ENCODE peak calls at places on chromosomes 6 and 20, in six cellular contexts. One of them, this sample, is unnamed.

GRCh38 chr6:68235192-68235812 is 399.8 kb upstream of the ADGRB3 start:
- DNase-seq in effector memory CD8-positive, alpha-beta T cell: no peak
- DNase-seq in NCI-H1436 treated with DMSO at 0.1 percent for 48 hours: no peak
- DNase-seq in nephron progenitor cell: no peak
- DNase-seq in stimulated activated CD8-positive, alpha-beta memory T cell treated with anti-CD3 and anti-CD28 coated beads, Interleukin-15, amount 100 ng/mL, for 24 hours: no peak
- DNase-seq in KG1: no peak
- DNase-seq in this sample: no peak

GRCh38 chr20:33539129-33539528 is 49.2 kb downstream of the CBFA2T2 start:
- DNase-seq in effector memory CD8-positive, alpha-beta T cell: no peak
- DNase-seq in NCI-H1436 treated with DMSO at 0.1 percent for 48 hours: no peak
- DNase-seq in nephron progenitor cell: no peak
- DNase-seq in stimulated activated CD8-positive, alpha-beta memory T cell treated with anti-CD3 and anti-CD28 coated beads, Interleukin-15, amount 100 ng/mL, for 24 hours: no peak
- DNase-seq in KG1: no peak
- DNase-seq in this sample: no peak

GRCh38 chr20:53751394-53752368 is 158.0 kb upstream of the ZNF217 start:
- DNase-seq in effector memory CD8-positive, alpha-beta T cell: peak
- DNase-seq in NCI-H1436 treated with DMSO at 0.1 percent for 48 hours: no peak
- DNase-seq in nephron progenitor cell: no peak
- DNase-seq in stimulated activated CD8-positive, alpha-beta memory T cell treated with anti-CD3 and anti-CD28 coated beads, Interleukin-15, amount 100 ng/mL, for 24 hours: no peak
- DNase-seq in KG1: peak
- DNase-seq in this sample: no peak

GRCh38 chr6:125004198-125004597 is 42.0 kb downstream of the RNF217 start:
- DNase-seq in effector memory CD8-positive, alpha-beta T cell: no peak
- DNase-seq in NCI-H1436 treated with DMSO at 0.1 percent for 48 hours: no peak
- DNase-seq in nephron progenitor cell: no peak
- DNase-seq in stimulated activated CD8-positive, alpha-beta memory T cell treated with anti-CD3 and anti-CD28 coated beads, Interleukin-15, amount 100 ng/mL, for 24 hours: no peak
- DNase-seq in KG1: no peak
- DNase-seq in this sample: no peak

GRCh38 chr20:14470231-14470894 is 133.0 kb upstream of the FLRT3 start:
- DNase-seq in effector memory CD8-positive, alpha-beta T cell: no peak
- DNase-seq in NCI-H1436 treated with DMSO at 0.1 percent for 48 hours: no peak
- DNase-seq in nephron progenitor cell: no peak
- DNase-seq in stimulated activated CD8-positive, alpha-beta memory T cell treated with anti-CD3 and anti-CD28 coated beads, Interleukin-15, amount 100 ng/mL, for 24 hours: no peak
- DNase-seq in KG1: no peak
- DNase-seq in this sample: no peak

GRCh38 chr6:17381429-17382147 is 11.8 kb upstream of the CAP2 start:
- DNase-seq in effector memory CD8-positive, alpha-beta T cell: no peak
- DNase-seq in NCI-H1436 treated with DMSO at 0.1 percent for 48 hours: no peak
- DNase-seq in nephron progenitor cell: no peak
- DNase-seq in stimulated activated CD8-positive, alpha-beta memory T cell treated with anti-CD3 and anti-CD28 coated beads, Interleukin-15, amount 100 ng/mL, for 24 hours: no peak
- DNase-seq in KG1: no peak
- DNase-seq in this sample: no peak

GRCh38 chr6:13453771-13454251 is 33.6 kb downstream of the GFOD1 start:
- DNase-seq in effector memory CD8-positive, alpha-beta T cell: no peak
- DNase-seq in NCI-H1436 treated with DMSO at 0.1 percent for 48 hours: peak
- DNase-seq in nephron progenitor cell: no peak
- DNase-seq in stimulated activated CD8-positive, alpha-beta memory T cell treated with anti-CD3 and anti-CD28 coated beads, Interleukin-15, amount 100 ng/mL, for 24 hours: no peak
- DNase-seq in KG1: no peak
- DNase-seq in this sample: peak

GRCh38 chr6:139508023-139508422 is 133.6 kb upstream of the CITED2 start:
- DNase-seq in effector memory CD8-positive, alpha-beta T cell: no peak
- DNase-seq in NCI-H1436 treated with DMSO at 0.1 percent for 48 hours: no peak
- DNase-seq in nephron progenitor cell: no peak
- DNase-seq in stimulated activated CD8-positive, alpha-beta memory T cell treated with anti-CD3 and anti-CD28 coated beads, Interleukin-15, amount 100 ng/mL, for 24 hours: no peak
- DNase-seq in KG1: no peak
- DNase-seq in this sample: no peak

GRCh38 chr6:16163535-16164300 is 34.8 kb downstream of the MYLIP start:
- DNase-seq in effector memory CD8-positive, alpha-beta T cell: no peak
- DNase-seq in NCI-H1436 treated with DMSO at 0.1 percent for 48 hours: no peak
- DNase-seq in nephron progenitor cell: no peak
- DNase-seq in stimulated activated CD8-positive, alpha-beta memory T cell treated with anti-CD3 and anti-CD28 coated beads, Interleukin-15, amount 100 ng/mL, for 24 hours: no peak
- DNase-seq in KG1: no peak
- DNase-seq in this sample: no peak

GRCh38 chr6:25279748-25280616 is 808 bp downstream of the CARMIL1 start:
- DNase-seq in effector memory CD8-positive, alpha-beta T cell: no peak
- DNase-seq in NCI-H1436 treated with DMSO at 0.1 percent for 48 hours: no peak
- DNase-seq in nephron progenitor cell: peak
- DNase-seq in stimulated activated CD8-positive, alpha-beta memory T cell treated with anti-CD3 and anti-CD28 coated beads, Interleukin-15, amount 100 ng/mL, for 24 hours: no peak
- DNase-seq in KG1: no peak
- DNase-seq in this sample: peak

GRCh38 chr20:17825949-17826843 is 126.4 kb downstream of the BANF2 start:
- DNase-seq in effector memory CD8-positive, alpha-beta T cell: no peak
- DNase-seq in NCI-H1436 treated with DMSO at 0.1 percent for 48 hours: no peak
- DNase-seq in nephron progenitor cell: no peak
- DNase-seq in stimulated activated CD8-positive, alpha-beta memory T cell treated with anti-CD3 and anti-CD28 coated beads, Interleukin-15, amount 100 ng/mL, for 24 hours: no peak
- DNase-seq in KG1: no peak
- DNase-seq in this sample: no peak

GRCh38 chr20:32230707-32231106 is 23.0 kb downstream of the POFUT1 start:
- DNase-seq in effector memory CD8-positive, alpha-beta T cell: no peak
- DNase-seq in NCI-H1436 treated with DMSO at 0.1 percent for 48 hours: no peak
- DNase-seq in nephron progenitor cell: no peak
- DNase-seq in stimulated activated CD8-positive, alpha-beta memory T cell treated with anti-CD3 and anti-CD28 coated beads, Interleukin-15, amount 100 ng/mL, for 24 hours: no peak
- DNase-seq in KG1: no peak
- DNase-seq in this sample: no peak

GRCh38 chr6:37980222-37980595 is 160.7 kb downstream of the ZFAND3 start:
- DNase-seq in effector memory CD8-positive, alpha-beta T cell: no peak
- DNase-seq in NCI-H1436 treated with DMSO at 0.1 percent for 48 hours: peak
- DNase-seq in nephron progenitor cell: no peak
- DNase-seq in stimulated activated CD8-positive, alpha-beta memory T cell treated with anti-CD3 and anti-CD28 coated beads, Interleukin-15, amount 100 ng/mL, for 24 hours: no peak
- DNase-seq in KG1: no peak
- DNase-seq in this sample: no peak

GRCh38 chr20:57250607-57251343 is 15.7 kb downstream of the BMP7 start:
- DNase-seq in effector memory CD8-positive, alpha-beta T cell: peak
- DNase-seq in NCI-H1436 treated with DMSO at 0.1 percent for 48 hours: no peak
- DNase-seq in nephron progenitor cell: no peak
- DNase-seq in stimulated activated CD8-positive, alpha-beta memory T cell treated with anti-CD3 and anti-CD28 coated beads, Interleukin-15, amount 100 ng/mL, for 24 hours: no peak
- DNase-seq in KG1: no peak
- DNase-seq in this sample: no peak

GRCh38 chr20:24638546-24639166 is 169.2 kb downstream of the SYNDIG1 start:
- DNase-seq in effector memory CD8-positive, alpha-beta T cell: no peak
- DNase-seq in NCI-H1436 treated with DMSO at 0.1 percent for 48 hours: no peak
- DNase-seq in nephron progenitor cell: no peak
- DNase-seq in stimulated activated CD8-positive, alpha-beta memory T cell treated with anti-CD3 and anti-CD28 coated beads, Interleukin-15, amount 100 ng/mL, for 24 hours: no peak
- DNase-seq in KG1: no peak
- DNase-seq in this sample: no peak